ENCODE peak calls at places on chromosome 1, in four cellular contexts. C, X, V and Y are unnamed samples.

GRCh38 chr1:150560011-150560438 is 10.8 kb downstream of the ADAMTSL4 start:
- DNase-seq in X (peak), V (peak), C (no peak), Y (peak)

GRCh38 chr1:119702384-119702783 is 9.3 kb upstream of the PHGDH start:
- DNase-seq in X (no peak), C (peak), V (no peak), Y (no peak)

GRCh38 chr1:23424171-23424959 is at the start of gene TCEA3:
- DNase-seq in V (no peak), C (no peak), X (peak), Y (peak)

GRCh38 chr1:153422450-153423068 is 6.2 kb downstream of the S100A7A start:
- DNase-seq in C (peak), V (peak), X (peak), Y (peak)

GRCh38 chr1:53043271-53043670 is 18.7 kb upstream of the PODN start:
- DNase-seq in X (no peak), V (no peak), C (peak), Y (no peak)

GRCh38 chr1:210715072-210715471 is 386.4 kb downstream of the HHAT start:
- DNase-seq in C (no peak), V (no peak), X (no peak), Y (no peak)

GRCh38 chr1:35573776-35574654 is 901 bp downstream of the TFAP2E start:
- DNase-seq in V (no peak), C (no peak), X (no peak), Y (no peak)

GRCh38 chr1:48859429-48859828 is 82.7 kb upstream of the BEND5 start:
- DNase-seq in X (no peak), C (no peak), V (no peak), Y (no peak)

GRCh38 chr1:147177611-147178370 is 5.5 kb upstream of the PRKAB2 start:
- DNase-seq in X (no peak), C (peak), V (no peak), Y (no peak)

GRCh38 chr1:214349781-214350180 is 68.8 kb downstream of the SMYD2 start:
- DNase-seq in X (no peak), C (no peak), V (no peak), Y (no peak)

GRCh38 chr1:153957744-153958110 is 685 bp downstream of the CRTC2 start:
- DNase-seq in C (no peak), V (no peak), X (no peak), Y (no peak)

GRCh38 chr1:185541861-185542260 is 192.3 kb upstream of the HMCN1 start:
- DNase-seq in C (peak), X (no peak), V (no peak), Y (no peak)
- H3K27ac ChIP-seq in C (peak), X (no peak), V (no peak), Y (no peak)

DNA sequence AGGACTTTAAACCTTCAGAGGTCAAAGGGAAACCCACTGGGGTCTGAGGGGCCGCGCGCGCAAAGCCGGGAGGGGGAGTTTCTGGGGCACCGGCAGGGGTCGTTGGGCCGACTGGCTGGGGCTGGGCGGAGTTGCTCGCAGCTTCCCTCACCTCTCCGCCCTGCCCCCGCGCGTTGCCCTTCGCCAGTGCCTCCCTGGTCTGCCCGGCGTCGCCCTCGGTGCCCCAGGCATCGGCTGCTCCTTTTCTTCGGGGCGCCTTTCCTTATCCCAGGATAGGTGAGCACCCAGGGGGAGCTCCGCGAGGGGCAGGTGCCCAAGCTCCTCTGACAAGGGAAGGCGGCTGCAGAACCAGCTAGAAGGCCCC is 390 bp upstream of the NGF start:
- DNase-seq in V (no peak), C (no peak), X (no peak), Y (no peak)
- H3K27ac ChIP-seq in V (no peak), C (no peak), X (no peak), Y (peak)

GRCh38 chr1:171488190-171488929 is 3.0 kb downstream of the PRRC2C start:
- DNase-seq in X (no peak), V (no peak), C (no peak), Y (no peak)
- H3K27ac ChIP-seq in X (no peak), V (no peak), C (no peak), Y (no peak)

DNA sequence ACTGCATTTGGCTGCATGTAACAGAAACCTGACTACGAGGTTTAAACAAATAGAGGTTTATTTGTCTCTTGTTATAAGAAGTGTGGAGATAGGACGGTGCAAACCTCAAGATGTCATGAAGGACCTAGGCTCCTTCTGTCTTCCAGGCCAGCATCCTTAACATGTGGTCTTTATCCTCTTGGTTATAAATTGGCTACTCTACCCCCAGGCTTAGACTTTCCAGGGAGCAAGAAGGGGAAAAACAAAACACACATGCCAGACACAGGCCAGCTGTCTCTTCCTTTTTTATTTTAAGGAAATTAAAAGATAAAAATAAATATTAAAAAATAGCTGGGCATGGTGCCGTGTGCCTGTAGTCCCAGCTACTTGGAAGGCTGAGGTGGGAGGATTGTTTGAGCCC is 51.3 kb upstream of the PRELP start:
- DNase-seq in V (no peak), C (no peak), X (no peak), Y (no peak)
- H3K27ac ChIP-seq in V (no peak), C (no peak), X (no peak), Y (no peak)

DNA sequence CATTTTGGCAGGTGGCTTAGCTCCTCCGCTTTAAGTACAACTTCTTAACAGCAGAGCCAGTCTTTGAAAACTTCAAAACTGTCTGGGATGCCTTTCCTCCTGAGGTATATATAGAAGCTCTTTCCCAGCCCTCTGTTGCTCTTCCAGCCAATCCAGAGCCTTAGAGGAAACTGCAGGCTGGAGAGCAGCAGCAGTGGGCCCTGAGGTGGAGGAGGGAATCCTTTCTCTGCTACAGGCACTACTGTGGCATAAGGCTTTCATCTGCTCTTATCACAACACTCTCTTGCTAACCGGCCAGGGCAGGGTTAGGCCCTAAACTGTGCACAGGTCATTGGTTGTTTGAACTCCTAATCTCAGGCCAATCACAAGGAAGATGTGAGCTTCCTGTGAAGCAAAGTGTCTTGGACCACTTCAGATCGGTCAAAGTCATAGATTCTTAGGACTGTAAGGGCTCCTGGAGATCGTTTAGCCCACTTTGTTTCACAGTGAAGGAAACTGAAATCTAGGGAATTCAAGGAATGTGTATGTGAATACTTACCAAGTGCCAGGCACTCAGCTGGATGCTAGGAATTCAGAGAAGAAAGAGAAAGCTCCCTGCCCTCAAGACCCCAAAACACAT is at the start of gene RGS5:
- DNase-seq in V (no peak), X (no peak), C (peak), Y (no peak)
- H3K27ac ChIP-seq in V (no peak), X (no peak), C (peak), Y (no peak)

GRCh38 chr1:167090289-167090942 is at the start of gene GPA33:
- DNase-seq in C (no peak), V (peak), X (no peak), Y (no peak)

GRCh38 chr1:167095368-167095767 is 1.5 kb downstream of the STYXL2 start:
- DNase-seq in V (no peak), C (peak), X (peak), Y (no peak)

GRCh38 chr1:167094690-167095089 is 815 bp downstream of the STYXL2 start:
- DNase-seq in X (no peak), C (no peak), V (no peak), Y (no peak)

GRCh38 chr1:167093863-167094516 is at the start of gene STYXL2:
- DNase-seq in C (no peak), V (no peak), X (no peak), Y (no peak)

DNA sequence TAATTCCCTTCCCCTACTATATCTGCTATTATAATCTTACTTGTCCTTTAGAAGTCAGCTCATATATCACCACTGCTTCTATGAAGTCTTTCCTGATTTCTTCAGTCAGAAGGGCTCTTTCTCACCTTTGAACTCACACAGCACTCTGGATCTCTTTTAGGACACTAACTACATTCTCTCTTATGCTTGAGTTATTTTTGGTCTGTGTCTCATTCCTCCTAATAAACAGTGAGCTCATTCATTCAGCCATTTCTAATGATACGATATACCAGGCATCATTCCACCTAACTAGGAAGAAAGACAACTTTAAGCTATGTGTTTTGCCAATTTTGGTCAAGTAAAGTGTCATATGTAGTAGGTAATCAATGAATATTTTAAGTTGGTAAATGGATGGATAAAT is 1.2 kb upstream of the STYXL2 start:
- DNase-seq in V (no peak), C (no peak), X (no peak), Y (no peak)
- H3K27ac ChIP-seq in V (no peak), C (no peak), X (no peak), Y (no peak)